ENCODE peak calls at places on chromosomes 1 and 21, in nine cellular contexts. R is neuronal stem cell; S is SHP77; V is RWPE2; O is germinal center; L is fibroblast of pulmonary artery; T is activated effector memory CD4-positive, alpha-beta T cell treated with anti-CD3 and anti-CD28 coated beads, Interleukin-2, amount 50 U/mL, for 16 hours; X is activated naive CD8-positive, alpha-beta T cell treated with anti-CD3 and anti-CD28 coated beads, Interleukin-2, amount 50 U/mL, for 16 hours; G is CD8-positive, alpha-beta memory T cell. Z is an unnamed sample.

GRCh38 chr21:31557421-31557955 is 102.0 kb upstream of the SOD1 start:
- DNase-seq in O (peak), L (no peak), V (no peak), G (no peak), X (no peak), R (peak), T (peak), S (peak), Z (no peak)

GRCh38 chr1:28115267-28115666 is 26.9 kb upstream of the EYA3 start:
- DNase-seq in O (no peak), G (no peak), S (no peak), L (peak), X (no peak), V (no peak), R (no peak), T (peak), Z (peak)

GRCh38 chr1:21914880-21915640 is 22.1 kb downstream of the HSPG2 start:
- DNase-seq in G (no peak), O (no peak), L (no peak), R (no peak), V (peak), S (peak), T (no peak), X (no peak), Z (no peak)

GRCh38 chr1:66778266-66778665 is 22.8 kb downstream of the INSL5 start:
- DNase-seq in S (no peak), V (no peak), T (no peak), L (no peak), O (no peak), G (no peak), R (no peak), X (no peak), Z (no peak)

GRCh38 chr1:61082336-61083013 is at the start of gene NFIA:
- DNase-seq in S (peak), L (peak), G (peak), R (no peak), T (peak), V (peak), O (peak), X (no peak), Z (no peak)

GRCh38 chr1:152735648-152736047 is 22.2 kb upstream of the KPRP start:
- DNase-seq in S (peak), G (no peak), V (no peak), O (no peak), X (no peak), L (no peak), R (no peak), T (no peak), Z (no peak)

GRCh38 chr1:178196631-178197030 is 102.7 kb downstream of the RASAL2 start:
- DNase-seq in R (no peak), O (no peak), S (no peak), T (no peak), L (no peak), X (no peak), V (no peak), G (no peak), Z (no peak)

GRCh38 chr1:173505401-173505800 is 28.3 kb downstream of the PRDX6 start:
- DNase-seq in X (no peak), S (no peak), L (no peak), V (no peak), T (no peak), G (no peak), O (no peak), R (no peak), Z (no peak)

GRCh38 chr21:35207322-35207721 is 158.2 kb upstream of the RUNX1 start:
- DNase-seq in V (no peak), O (no peak), S (no peak), L (no peak), X (no peak), T (no peak), R (no peak), G (no peak), Z (no peak)

GRCh38 chr1:153058826-153059784 is 1.8 kb upstream of the SPRR2A start:
- DNase-seq in R (no peak), G (no peak), O (no peak), L (no peak), T (no peak), X (no peak), S (no peak), V (no peak), Z (peak)

GRCh38 chr21:14609274-14609673 is 63.2 kb upstream of the SAMSN1 start:
- DNase-seq in O (no peak), S (no peak), X (no peak), T (no peak), G (no peak), R (no peak), L (no peak), V (no peak), Z (no peak)

GRCh38 chr1:116496380-116496779 is 74.4 kb downstream of the CD58 start:
- DNase-seq in T (no peak), X (no peak), R (no peak), G (no peak), S (no peak), L (peak), V (no peak), O (no peak), Z (no peak)

GRCh38 chr1:29236993-29237905 is 927 bp downstream of the PTPRU start:
- DNase-seq in S (no peak), V (no peak), R (no peak), O (peak), X (no peak), T (no peak), G (no peak), L (peak), Z (peak)

GRCh38 chr1:89035080-89035479 is 12.4 kb upstream of the GBP3 start:
- DNase-seq in S (no peak), L (no peak), O (no peak), R (no peak), T (no peak), G (no peak), V (no peak), X (no peak), Z (no peak)

GRCh38 chr1:228453614-228454013 is 33.6 kb upstream of the RNF187 start:
- DNase-seq in X (no peak), R (no peak), L (no peak), V (no peak), S (no peak), G (no peak), O (no peak), T (peak), Z (no peak)

GRCh38 chr1:172559811-172560210 is 26.9 kb downstream of the SUCO start:
- DNase-seq in T (no peak), L (no peak), S (no peak), O (no peak), G (no peak), R (no peak), X (no peak), V (no peak), Z (no peak)

GRCh38 chr1:72037745-72038343 is 244.5 kb downstream of the NEGR1 start:
- DNase-seq in L (peak), X (no peak), V (no peak), R (peak), S (peak), G (no peak), T (no peak), O (no peak), Z (no peak)

GRCh38 chr21:45299864-45300785 is 12.4 kb upstream of the POFUT2 start:
- DNase-seq in G (no peak), L (peak), X (no peak), V (peak), O (no peak), S (no peak), R (no peak), T (peak), Z (no peak)

GRCh38 chr21:44872266-44872567 is 1.3 kb downstream of the PTTG1IP start:
- DNase-seq in G (no peak), L (no peak), T (no peak), X (no peak), V (no peak), S (no peak), O (no peak), R (no peak), Z (no peak)

GRCh38 chr1:84352298-84353106 is 45.8 kb upstream of the DNASE2B start:
- DNase-seq in L (no peak), S (no peak), T (no peak), V (no peak), X (no peak), R (no peak), O (no peak), G (no peak), Z (no peak)

GRCh38 chr1:17007121-17007520 is 4.6 kb downstream of the ATP13A2 start:
- DNase-seq in L (no peak), R (no peak), G (no peak), O (no peak), T (no peak), S (no peak), V (no peak), X (no peak), Z (no peak)

GRCh38 chr21:42848932-42849758 is 30.2 kb downstream of the WDR4 start:
- DNase-seq in X (no peak), V (peak), T (no peak), R (no peak), L (no peak), O (no peak), S (no peak), G (no peak), Z (no peak)

GRCh38 chr1:166032901-166033371 is 133.9 kb downstream of the FAM78B start:
- DNase-seq in S (peak), T (no peak), V (no peak), L (no peak), G (no peak), R (no peak), O (no peak), X (no peak), Z (no peak)

GRCh38 chr1:244836135-244836521 is 670 bp downstream of the COX20 start:
- DNase-seq in V (no peak), X (no peak), O (no peak), L (peak), R (peak), T (no peak), S (peak), G (no peak), Z (no peak)

GRCh38 chr1:44412591-44412990 is 7.5 kb downstream of the RNF220 start:
- DNase-seq in X (no peak), G (no peak), O (no peak), L (no peak), V (no peak), T (no peak), R (no peak), S (no peak), Z (no peak)

GRCh38 chr1:187280051-187280450 is 451.3 kb downstream of the PLA2G4A start:
- DNase-seq in L (no peak), R (no peak), O (no peak), V (no peak), S (no peak), X (no peak), T (no peak), G (no peak), Z (no peak)

GRCh38 chr1:153728305-153729066 is 636 bp downstream of the INTS3 start:
- DNase-seq in X (no peak), L (peak), T (peak), R (no peak), O (peak), G (no peak), S (peak), V (no peak), Z (no peak)

Z was measured in CMK.